ENCODE peak calls at places on chromosomes 6 and 20, in ten cellular contexts. F is Panc1, Y is GM23338, Q is transverse colon, E is endothelial cell of umbilical vein, N is HCT116, W is esophagus muscularis mucosa, S is H1, G is spleen, J is GM12878. T is an unnamed sample.

GRCh38 chr6:128554302-128554701 is 33.9 kb upstream of the PTPRK start:
- DNase-seq in F (no peak), Y (no peak), Q (no peak), E (peak; percentile 24), N (peak; percentile 15), W (no peak), S (no peak), G (no peak), J (no peak), T (no peak)

GRCh38 chr6:36104836-36105235 is 25.5 kb upstream of the MAPK13 start:
- DNase-seq in F (no peak), Y (no peak), Q (no peak), E (no peak), N (no peak), W (no peak), S (no peak), G (no peak), J (no peak), T (no peak)

GRCh38 chr6:52126231-52126630 is 38.8 kb upstream of the PKHD1 start:
- DNase-seq in F (no peak), Y (no peak), Q (no peak), E (no peak), N (no peak), W (no peak), S (no peak), G (no peak), J (no peak), T (no peak)

GRCh38 chr6:111603648-111604047 is 2.0 kb downstream of the TRAF3IP2 start:
- DNase-seq in F (no peak), Y (no peak), Q (no peak), E (no peak), N (no peak), W (no peak), S (no peak), G (no peak), J (no peak), T (no peak)

GRCh38 chr6:109036588-109037320 is 57.9 kb downstream of the SESN1 start:
- DNase-seq in F (no peak), Y (no peak), Q (no peak), E (no peak), N (no peak), W (no peak), S (no peak), G (no peak), J (no peak), T (no peak)

GRCh38 chr6:108948252-108948651 is 100.0 kb downstream of the ARMC2 start:
- DNase-seq in F (no peak), Y (no peak), Q (no peak), E (peak; percentile 40), N (no peak), W (peak; percentile 87), S (no peak), G (peak; percentile 76), J (no peak), T (no peak)

GRCh38 chr6:1786455-1787108 is 176.9 kb downstream of the FOXC1 start:
- DNase-seq in F (no peak), Y (no peak), Q (no peak), E (peak; percentile 74), N (no peak), W (no peak), S (no peak), G (no peak), J (peak; percentile 60), T (no peak)

GRCh38 chr20:11676618-11677289 is 240.9 kb upstream of the BTBD3 start:
- DNase-seq in F (peak; percentile 8), Y (peak; percentile 83), Q (peak; percentile 46), E (peak; percentile 51), N (peak; percentile 6), W (no peak), S (no peak), G (no peak), J (no peak), T (no peak)

DNA sequence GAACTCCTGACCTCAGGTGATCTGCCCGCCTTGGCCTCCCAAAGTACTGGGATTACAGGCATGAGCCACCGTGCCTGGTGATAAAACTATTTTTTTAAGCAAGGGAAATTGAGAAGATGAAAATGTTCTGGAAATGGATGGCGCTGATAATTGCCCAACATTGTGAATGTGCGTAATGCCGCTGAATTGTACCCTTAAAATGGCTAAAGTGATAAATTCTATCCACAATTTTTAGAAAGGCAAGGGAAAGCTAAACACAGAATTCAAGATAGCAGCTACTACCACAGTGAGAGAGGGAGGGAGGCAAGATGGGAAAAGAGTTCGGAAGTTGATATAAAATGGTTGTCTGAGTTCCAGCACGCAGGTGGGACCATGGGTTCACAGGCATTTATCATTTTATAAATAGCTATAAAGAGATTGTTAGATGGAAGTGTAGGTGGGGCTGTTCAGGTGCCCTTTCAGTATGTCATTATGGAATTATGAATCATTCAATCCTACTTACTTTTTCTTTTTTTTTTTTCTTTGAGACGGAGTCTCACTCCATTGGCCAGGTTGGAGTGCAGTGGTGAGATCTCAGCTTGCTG is 8.3 kb downstream of the RIPOR3 start:
- DNase-seq in F (no peak), Y (no peak), Q (no peak), E (no peak), N (no peak), W (no peak), S (no peak), G (no peak), J (no peak), T (no peak)
- TF ChIP-seq POLR2AphosphoS5 in F (no peak), Y (no peak), Q (no peak), E (no peak), N (no peak), W (no peak), S (no peak), G (no peak), J (no peak), T (no peak)

GRCh38 chr6:138502546-138502945 is 3.3 kb upstream of the NHSL1 start:
- DNase-seq in F (no peak), Y (no peak), Q (no peak), E (no peak), N (no peak), W (no peak), S (no peak), G (no peak), J (no peak), T (no peak)

GRCh38 chr6:138498575-138499302 is 555 bp downstream of the NHSL1 start:
- DNase-seq in F (no peak), Y (no peak), Q (no peak), E (no peak), N (no peak), W (no peak), S (no peak), G (no peak), J (no peak), T (no peak)

GRCh38 chr6:138500867-138501446 is 1.7 kb upstream of the NHSL1 start:
- DNase-seq in F (no peak), Y (no peak), Q (no peak), E (no peak), N (no peak), W (no peak), S (no peak), G (no peak), J (no peak), T (no peak)

GRCh38 chr6:138499303-138499991 is at the start of gene NHSL1:
- DNase-seq in F (no peak), Y (peak; percentile 60), Q (peak; percentile 59), E (no peak), N (no peak), W (no peak), S (no peak), G (no peak), J (peak; percentile 34), T (no peak)

DNA sequence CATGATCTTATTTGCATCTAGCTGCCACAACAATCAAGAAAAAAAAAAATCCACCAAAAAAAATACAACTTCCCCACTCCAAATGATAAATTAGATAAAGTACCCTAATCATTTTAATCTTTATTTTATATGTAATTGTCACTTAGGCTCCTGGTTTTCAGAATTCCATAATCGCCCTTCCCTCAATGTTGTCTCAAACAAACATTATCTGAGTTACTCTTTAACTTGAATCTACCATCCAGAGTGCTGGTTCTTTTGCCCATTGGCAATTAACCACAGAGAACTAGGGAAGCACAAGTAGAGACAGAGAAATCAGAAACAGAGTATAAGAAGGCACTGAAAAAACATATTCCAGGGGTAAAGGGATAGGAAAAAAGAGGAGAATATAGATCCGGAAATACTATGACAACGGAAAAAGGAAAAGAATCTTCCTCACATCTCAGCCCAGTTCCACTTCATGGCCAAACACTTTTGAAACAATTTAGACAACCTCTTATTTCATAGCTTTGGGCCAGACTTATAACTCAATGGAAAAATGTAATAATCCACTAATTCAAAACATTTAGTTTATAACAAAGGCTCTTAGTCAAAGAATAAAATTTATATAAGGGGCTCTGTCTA is 861 bp upstream of the NHSL1 start:
- DNase-seq in F (no peak), Y (no peak), Q (no peak), E (no peak), N (no peak), W (no peak), S (no peak), G (no peak), J (no peak), T (no peak)
- TF ChIP-seq POLR2AphosphoS5 in F (no peak), Y (no peak), Q (peak; percentile 26), E (no peak), N (no peak), W (no peak), S (peak; percentile 30), G (no peak), J (no peak), T (no peak)

DNA sequence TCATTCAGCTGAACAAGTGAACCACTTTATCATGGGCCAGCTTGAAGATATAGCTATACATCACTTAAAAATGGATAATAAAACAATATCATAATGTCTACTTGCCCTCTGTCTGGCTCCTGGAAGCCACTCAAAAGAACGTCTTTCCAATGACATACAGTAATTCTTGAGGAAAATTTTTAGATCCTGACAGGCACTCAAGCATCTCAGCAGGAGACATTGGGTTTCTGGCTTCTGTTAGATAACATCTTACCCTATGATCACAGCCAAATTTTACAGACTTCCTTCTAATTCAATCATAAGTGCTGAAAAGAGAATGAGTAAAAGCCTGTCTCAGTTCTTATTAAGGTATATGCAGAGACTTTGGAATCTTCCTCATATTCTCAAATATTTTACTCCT is 330 bp downstream of the CGA start:
- DNase-seq in F (no peak), Y (no peak), Q (no peak), E (no peak), N (no peak), W (no peak), S (no peak), G (no peak), J (no peak), T (no peak)
- TF ChIP-seq POLR2AphosphoS5 in F (no peak), Y (no peak), Q (no peak), E (no peak), N (no peak), W (no peak), S (no peak), G (no peak), J (no peak), T (no peak)

GRCh38 chr20:41865938-41866337 is 247.8 kb upstream of the CHD6 start:
- DNase-seq in F (no peak), Y (no peak), Q (no peak), E (no peak), N (no peak), W (no peak), S (no peak), G (no peak), J (no peak), T (no peak)

GRCh38 chr20:41862476-41862875 is 244.3 kb upstream of the CHD6 start:
- DNase-seq in F (no peak), Y (no peak), Q (no peak), E (no peak), N (no peak), W (no peak), S (no peak), G (no peak), J (no peak), T (no peak)

DNA sequence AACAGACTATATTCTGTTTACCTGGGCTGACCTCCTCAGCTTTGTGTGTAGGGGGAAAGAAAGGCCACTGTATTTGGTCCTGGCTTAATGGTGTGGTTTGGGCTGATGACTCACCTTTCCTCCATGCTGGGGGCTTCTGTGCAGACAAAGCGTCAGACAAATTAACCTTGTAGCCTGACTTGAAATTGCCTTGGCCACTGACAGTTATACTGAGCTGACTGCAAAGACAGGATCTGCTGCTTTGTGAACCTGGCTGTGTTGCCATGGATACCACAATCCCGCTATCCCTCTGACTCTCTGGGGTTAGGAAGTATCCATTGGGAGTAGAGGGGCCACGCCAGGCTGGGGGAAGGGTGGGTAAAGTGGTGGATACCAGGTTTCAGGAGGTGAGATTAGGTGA is 243.8 kb upstream of the CHD6 start:
- DNase-seq in F (no peak), Y (peak; percentile 13), Q (no peak), E (no peak), N (no peak), W (no peak), S (no peak), G (no peak), J (no peak), T (no peak)
- TF ChIP-seq POLR2AphosphoS5 in F (no peak), Y (no peak), Q (no peak), E (no peak), N (no peak), W (no peak), S (no peak), G (no peak), J (no peak), T (no peak)